ENCODE peak calls at places on chromosomes 3 and 15, in nine cellular contexts. B is transverse colon, C is PC-3, T is sigmoid colon, H is tibial artery, D is cardiac muscle cell, M is RWPE2, G is tibial nerve, X is mucosa of descending colon. K is an unnamed sample.

GRCh38 chr3:30768703-30769550 is 125.5 kb downstream of the GADL1 start:
- DNase-seq in X (peak; percentile 90), M (no peak), C (peak; percentile 87), D (peak; percentile 80), B (peak; percentile 69), G (peak; percentile 90), T (peak; percentile 78), H (peak; percentile 75), K (peak; percentile 43)

GRCh38 chr3:149600619-149601018 is 57.2 kb downstream of the WWTR1 start:
- DNase-seq in M (no peak), B (no peak), D (no peak), C (no peak), X (peak; percentile 36), T (no peak), H (no peak), G (no peak), K (no peak)

GRCh38 chr15:23857028-23857641 is 170.0 kb upstream of the NDN start:
- DNase-seq in B (peak; percentile 50), T (no peak), C (peak; percentile 52), X (peak; percentile 72), H (no peak), M (no peak), G (peak; percentile 61), D (peak; percentile 71), K (peak; percentile 28)

GRCh38 chr15:45442497-45443135 is 64.3 kb upstream of the GATM start:
- DNase-seq in T (no peak), C (peak; percentile 32), B (no peak), X (no peak), G (no peak), D (no peak), M (no peak), H (no peak), K (no peak)

GRCh38 chr3:110272525-110272924 is 799.1 kb upstream of the NECTIN3 start:
- DNase-seq in C (no peak), X (no peak), G (no peak), H (no peak), D (peak; percentile 52), M (no peak), B (no peak), T (no peak), K (no peak)

GRCh38 chr15:39376371-39376909 is 204.4 kb upstream of the THBS1 start:
- DNase-seq in D (no peak), X (no peak), B (no peak), H (no peak), M (no peak), C (no peak), T (no peak), G (no peak), K (no peak)

GRCh38 chr3:66598168-66598567 is 97.3 kb upstream of the LRIG1 start:
- DNase-seq in M (no peak), H (no peak), T (no peak), D (no peak), G (no peak), X (no peak), B (no peak), C (no peak), K (no peak)

GRCh38 chr15:52653451-52653964 is 25.7 kb downstream of the ATOSA start:
- DNase-seq in G (no peak), B (no peak), T (no peak), H (no peak), C (peak; percentile 83), M (no peak), X (peak; percentile 12), D (peak; percentile 0), K (no peak)

GRCh38 chr3:43417133-43417532 is 130.8 kb downstream of the SNRK start:
- DNase-seq in C (no peak), M (no peak), G (no peak), D (no peak), B (no peak), T (no peak), H (no peak), X (no peak), K (no peak)

GRCh38 chr15:26772588-26773484 is at the start of gene GABRB3:
- DNase-seq in H (no peak), G (no peak), M (no peak), T (no peak), D (peak; percentile 56), X (no peak), C (no peak), B (no peak), K (peak; percentile 71)

GRCh38 chr15:96329403-96329981 is 1.0 kb upstream of the NR2F2 start:
- DNase-seq in T (no peak), H (no peak), C (peak; percentile 38), G (no peak), B (no peak), M (no peak), D (no peak), X (no peak), K (no peak)

GRCh38 chr15:58081446-58081845 is 15.9 kb upstream of the ALDH1A2 start:
- DNase-seq in G (no peak), C (no peak), M (no peak), X (no peak), H (no peak), D (no peak), B (no peak), T (no peak), K (no peak)

GRCh38 chr3:189238071-189238470 is 66.3 kb downstream of the TPRG1 start:
- DNase-seq in M (no peak), T (no peak), C (no peak), X (no peak), H (no peak), D (no peak), G (no peak), B (no peak), K (no peak)

GRCh38 chr3:154304936-154305335 is 19.4 kb downstream of the DHX36 start:
- DNase-seq in B (no peak), M (no peak), H (no peak), D (no peak), T (no peak), G (no peak), X (no peak), C (no peak), K (no peak)

GRCh38 chr3:154304116-154304786 is 20.0 kb downstream of the DHX36 start:
- DNase-seq in C (no peak), X (no peak), T (no peak), H (no peak), G (no peak), B (no peak), D (no peak), M (no peak), K (no peak)

GRCh38 chr3:154307363-154307762 is 16.9 kb downstream of the DHX36 start:
- DNase-seq in C (no peak), X (no peak), B (no peak), G (no peak), M (no peak), T (no peak), D (no peak), H (no peak), K (no peak)

DNA sequence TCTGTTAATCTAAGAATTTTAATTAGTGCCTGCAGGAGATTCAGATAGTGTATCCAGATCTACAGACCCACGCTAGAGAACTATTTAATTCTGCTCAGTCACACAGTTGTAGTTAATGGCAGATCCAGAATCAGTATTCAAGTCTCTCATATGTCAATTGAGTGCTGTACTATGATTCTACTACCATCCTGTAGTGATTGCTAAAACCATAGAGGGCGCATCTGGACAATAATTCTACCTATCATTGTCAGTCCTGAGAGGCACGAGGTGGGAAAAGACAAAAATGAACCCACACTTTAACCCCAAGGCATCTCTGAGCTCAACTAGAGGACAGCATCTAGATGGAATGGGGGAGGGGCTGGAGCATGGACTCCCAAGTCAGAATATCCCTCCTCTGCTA is 22.7 kb downstream of the DHX36 start:
- DNase-seq in C (no peak), H (no peak), B (no peak), G (no peak), M (no peak), D (no peak), X (no peak), T (no peak), K (no peak)
- TF ChIP-seq CTCF in C (peak; percentile 36), H (no peak), B (no peak), G (no peak), M (no peak), D (no peak), X (no peak), T (no peak), K (no peak)

GRCh38 chr3:158354713-158355112 is 216.3 kb upstream of the MLF1 start:
- DNase-seq in M (no peak), D (no peak), G (no peak), B (no peak), H (no peak), C (no peak), T (no peak), X (no peak), K (no peak)

GRCh38 chr3:158360756-158361448 is 210.1 kb upstream of the MLF1 start:
- DNase-seq in M (no peak), C (no peak), H (no peak), X (no peak), G (no peak), D (no peak), T (no peak), B (no peak), K (no peak)

GRCh38 chr3:158352551-158352950 is 218.4 kb upstream of the MLF1 start:
- DNase-seq in M (no peak), B (peak; percentile 11), D (no peak), X (peak; percentile 11), H (peak; percentile 22), T (no peak), C (no peak), G (peak; percentile 18), K (no peak)

GRCh38 chr3:158350971-158351370 is 220.0 kb upstream of the MLF1 start:
- DNase-seq in G (no peak), C (no peak), M (no peak), X (no peak), D (no peak), B (no peak), H (no peak), T (no peak), K (no peak)

GRCh38 chr3:158355623-158356588 is 215.1 kb upstream of the MLF1 start:
- DNase-seq in D (no peak), X (no peak), M (no peak), H (no peak), C (no peak), B (no peak), T (no peak), G (no peak), K (no peak)
- H3K4me3 ChIP-seq in D (no peak overlapping the region), X (no peak overlapping the region), M (no peak overlapping the region), H (no peak overlapping the region), C (no peak overlapping the region), B (no peak overlapping the region), T (no peak overlapping the region), G (no peak overlapping the region), K (no peak overlapping the region)

GRCh38 chr3:10822708-10823515 is 6.9 kb downstream of the SLC6A11 start:
- DNase-seq in T (no peak), M (no peak), G (no peak), X (no peak), D (no peak), B (no peak), C (no peak), H (no peak), K (no peak)
- H3K4me1 ChIP-seq in T (no peaks in the 10 kb centered on the region), M (no peaks in the 10 kb centered on the region), G (no peaks in the 10 kb centered on the region), X (no peaks in the 10 kb centered on the region), D (no peaks in the 10 kb centered on the region), B (no peaks in the 10 kb centered on the region), C (peaks cover 5% of the 10 kb centered on the region), H (no peaks in the 10 kb centered on the region), K (no peaks in the 10 kb centered on the region)

DNA sequence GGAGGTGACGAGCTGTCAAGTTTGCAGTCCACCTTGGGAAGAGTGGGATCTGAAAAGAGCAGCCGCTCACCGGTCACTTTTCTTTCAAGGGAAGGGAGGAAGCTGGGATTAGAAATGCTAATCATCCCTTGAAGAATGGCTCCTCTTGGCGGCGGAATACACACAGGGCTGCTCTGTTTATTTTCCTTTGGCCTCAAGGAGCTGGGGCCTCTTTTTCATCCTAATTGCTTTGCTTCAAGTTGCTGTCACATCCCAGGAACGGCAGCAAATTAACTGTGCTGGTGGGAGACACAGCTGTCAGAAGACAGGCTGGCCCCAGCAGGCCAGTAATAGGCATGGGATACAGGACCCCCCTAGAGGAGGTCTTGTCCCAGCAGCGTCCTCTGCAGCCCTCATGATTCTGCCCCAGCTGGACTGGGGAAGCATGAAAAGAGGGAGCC is 6.7 kb downstream of the KBTBD13 start:
- DNase-seq in D (peak; percentile 64), H (no peak), X (no peak), B (no peak), C (no peak), G (no peak), T (peak; percentile 83), M (no peak), K (no peak)
- TF ChIP-seq CTCF in D (peak; percentile 41), H (peak; percentile 39), X (no peak), B (no peak), C (no peak), G (peak; percentile 46), T (peak; percentile 39), M (no peak), K (no peak)

K was measured in pancreas.